ENCODE peak calls at places on chromosome 21, in six cellular contexts. C, M, X, Z, Q and D are unnamed samples.

GRCh38 chr21:46062471-46063211 is 35.3 kb upstream of the COL6A2 start:
- DNase-seq in Z (no peak), X (peak), C (no peak), Q (no peak), M (no peak), D (no peak)

GRCh38 chr21:46621457-46622182 is 13.9 kb upstream of the PRMT2 start:
- DNase-seq in Z (no peak), X (no peak), M (peak), Q (peak), C (no peak), D (no peak)

GRCh38 chr21:45487891-45488600 is 54.2 kb downstream of the SLC19A1 start:
- DNase-seq in M (no peak), X (no peak), Q (no peak), Z (no peak), C (no peak), D (no peak)

GRCh38 chr21:8997011-8997440 is 1524.4 kb upstream of the TPTE start:
- DNase-seq in X (no peak), M (no peak), Q (no peak), C (no peak), Z (no peak), D (no peak)

GRCh38 chr21:41086551-41086950 is 81.4 kb upstream of the BACE2 start:
- DNase-seq in C (no peak), Z (no peak), M (no peak), Q (no peak), X (no peak), D (no peak)

GRCh38 chr21:25862596-25862995 is 127.8 kb downstream of the GABPA start:
- DNase-seq in C (no peak), X (peak), M (peak), Q (no peak), Z (peak), D (peak)

GRCh38 chr21:44436111-44436611 is 19.1 kb upstream of the LRRC3 start:
- DNase-seq in C (no peak), X (no peak), Z (no peak), M (no peak), Q (no peak), D (no peak)

GRCh38 chr21:25733859-25734653 is 648 bp downstream of the ATP5PF start:
- DNase-seq in M (peak), X (peak), Z (peak), C (peak), Q (no peak), D (peak)

GRCh38 chr21:45849651-45850050 is 131.9 kb upstream of the COL6A1 start:
- DNase-seq in M (no peak), Z (no peak), C (no peak), X (no peak), Q (no peak), D (no peak)

GRCh38 chr21:45467221-45467779 is 62.3 kb downstream of the COL18A1 start:
- DNase-seq in Q (no peak), C (no peak), Z (no peak), X (no peak), M (no peak), D (peak)

GRCh38 chr21:26565105-26565504 is 8.0 kb downstream of the CYYR1 start:
- DNase-seq in Q (no peak), Z (no peak), X (no peak), M (no peak), C (peak), D (no peak)

GRCh38 chr21:21624674-21625073 is 626.5 kb downstream of the NCAM2 start:
- DNase-seq in C (no peak), M (no peak), X (peak), Q (no peak), Z (peak), D (no peak)

GRCh38 chr21:16085436-16085835 is 355.7 kb downstream of the USP25 start:
- DNase-seq in X (peak), C (no peak), M (no peak), Q (no peak), Z (no peak), D (no peak)

GRCh38 chr21:16082038-16082816 is 352.4 kb downstream of the USP25 start:
- DNase-seq in X (peak), Z (peak), Q (no peak), C (peak), M (no peak), D (peak)

GRCh38 chr21:16086936-16087335 is 357.2 kb downstream of the USP25 start:
- DNase-seq in Z (no peak), C (no peak), M (no peak), X (no peak), Q (no peak), D (no peak)

GRCh38 chr21:16086121-16086520 is 356.3 kb downstream of the USP25 start:
- DNase-seq in C (no peak), Z (no peak), X (peak), Q (no peak), M (no peak), D (no peak)

DNA sequence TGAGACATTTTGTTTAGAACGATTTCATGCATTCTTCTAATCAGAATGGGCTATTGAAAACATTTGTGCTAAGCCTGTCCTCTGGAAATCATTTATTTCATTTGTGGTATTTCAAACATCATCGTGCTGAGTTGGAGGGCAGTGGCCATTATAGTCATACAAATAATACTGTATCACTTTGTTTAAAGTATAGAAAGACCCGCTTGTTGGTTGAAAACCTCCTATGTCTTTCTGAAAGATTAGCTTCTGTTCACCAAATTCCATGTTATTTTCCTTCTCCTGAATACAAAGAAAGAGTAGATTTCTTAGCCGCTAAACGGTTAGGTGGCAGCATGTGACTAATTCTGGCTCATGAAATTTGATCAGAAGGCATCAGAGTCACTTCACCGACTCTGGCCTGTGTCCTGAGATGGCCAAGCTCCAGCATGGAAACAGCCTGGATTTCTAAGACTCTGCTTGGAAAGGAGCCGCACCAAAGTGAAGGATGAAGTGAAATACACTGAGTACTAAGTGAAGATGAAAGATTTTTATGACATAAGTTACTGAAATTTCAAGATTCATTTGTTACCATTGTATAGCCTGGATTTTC is 355.1 kb downstream of the USP25 start:
- DNase-seq in Q (peak), Z (peak), M (no peak), X (peak), C (no peak), D (peak)
- TF ChIP-seq CTCF in Q (no peak), Z (no peak), M (no peak), X (no peak), C (no peak), D (no peak)

GRCh38 chr21:43266534-43266933 is 97.7 kb downstream of the CRYAA start:
- DNase-seq in X (peak), C (no peak), M (no peak), Q (no peak), Z (peak), D (peak)
- TF ChIP-seq CTCF in X (no peak), C (no peak), M (no peak), Q (no peak), Z (no peak), D (no peak)

DNA sequence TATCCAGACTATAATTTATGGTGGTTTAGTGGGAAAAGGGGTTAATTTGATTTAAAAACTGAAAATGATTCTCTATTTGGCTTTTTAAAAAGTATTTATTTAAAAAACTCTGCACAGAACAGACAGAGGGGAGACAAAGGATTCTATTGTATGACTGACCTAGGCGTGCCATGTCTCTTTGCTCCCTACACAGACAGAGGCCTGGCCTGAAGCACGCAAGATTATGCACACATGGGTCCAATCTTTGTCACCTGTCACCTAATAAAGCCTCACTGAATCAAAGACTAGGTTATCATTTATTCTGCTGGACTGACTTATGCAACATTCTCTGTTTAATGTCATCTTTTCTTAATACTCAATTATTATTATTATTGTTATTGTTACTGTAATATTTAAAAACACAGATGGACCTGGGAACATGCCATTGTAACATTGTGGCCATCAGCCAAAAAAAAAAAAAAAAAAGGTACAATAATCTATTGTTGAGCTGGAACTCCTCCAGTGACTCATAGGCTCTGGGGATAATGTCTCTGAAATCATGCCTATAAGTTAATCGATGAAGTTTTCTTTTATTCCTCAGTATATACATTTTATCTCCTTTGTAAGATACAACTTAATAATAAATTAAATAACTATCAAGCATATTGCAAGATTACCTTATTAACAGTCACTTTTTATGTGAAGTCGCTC is 112.1 kb downstream of the RUNX1 start:
- DNase-seq in X (peak), M (peak), Q (no peak), C (peak), Z (no peak), D (peak)
- TF ChIP-seq CTCF in X (no peak), M (no peak), Q (no peak), C (no peak), Z (no peak), D (no peak)

GRCh38 chr21:14673649-14674048 is 127.5 kb upstream of the SAMSN1 start:
- DNase-seq in C (no peak), M (no peak), X (no peak), Z (no peak), Q (no peak), D (no peak)

GRCh38 chr21:14675774-14676530 is 129.8 kb upstream of the SAMSN1 start:
- DNase-seq in X (no peak), Q (no peak), C (peak), Z (no peak), M (no peak), D (no peak)

GRCh38 chr21:14678987-14679574 is 133.0 kb upstream of the SAMSN1 start:
- DNase-seq in X (no peak), C (no peak), M (no peak), Z (no peak), Q (no peak), D (no peak)

GRCh38 chr21:14677639-14678179 is 131.6 kb upstream of the SAMSN1 start:
- DNase-seq in C (no peak), Q (no peak), M (no peak), X (no peak), Z (no peak), D (no peak)

DNA sequence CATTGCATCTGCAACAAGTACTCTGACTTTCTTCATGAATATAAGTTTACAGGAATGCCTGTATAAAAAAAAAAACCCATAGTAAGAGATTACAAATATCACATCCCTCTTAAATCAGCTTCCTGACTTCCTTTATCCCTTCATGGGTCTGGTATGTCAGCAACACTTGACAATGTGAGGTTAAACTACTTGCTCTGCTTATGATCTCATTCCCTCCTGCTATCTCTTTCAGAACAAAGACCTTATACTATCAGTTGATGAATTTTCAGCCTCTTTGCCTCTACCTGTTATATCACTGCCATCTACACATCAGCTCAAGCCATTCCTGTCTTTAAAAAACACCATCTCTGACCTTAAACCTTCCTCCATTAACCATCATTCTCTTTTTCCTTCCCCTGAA is 130.9 kb upstream of the SAMSN1 start:
- DNase-seq in M (no peak), Q (no peak), Z (no peak), X (no peak), C (no peak), D (no peak)
- TF ChIP-seq CTCF in M (no peak), Q (no peak), Z (no peak), X (no peak), C (no peak), D (no peak)

GRCh38 chr21:42624936-42625335 is 28.5 kb upstream of the PDE9A start:
- DNase-seq in C (no peak), M (no peak), X (no peak), Q (no peak), Z (no peak), D (no peak)
- TF ChIP-seq CTCF in C (no peak), M (no peak), X (no peak), Q (no peak), Z (no peak), D (no peak)

DNA sequence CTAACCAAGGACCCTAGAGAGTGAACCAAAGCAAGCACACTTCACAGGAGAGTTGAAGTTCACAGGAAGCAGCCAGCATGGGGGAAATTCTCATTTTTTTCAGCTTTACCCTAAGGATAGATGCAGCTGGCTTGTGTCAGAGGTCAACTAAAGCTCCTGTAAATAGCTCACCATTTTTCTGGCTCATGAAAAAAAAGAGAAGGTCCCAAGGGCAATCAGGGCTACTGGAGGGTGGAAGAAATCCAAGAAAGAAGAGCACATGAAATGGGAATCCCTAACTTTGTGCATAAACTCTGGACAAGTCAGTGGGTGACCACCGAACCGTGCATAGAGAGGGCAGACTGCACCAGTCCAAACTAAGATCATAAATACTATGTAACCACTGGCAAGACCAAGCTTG is 58.4 kb downstream of the KCNJ15 start:
- DNase-seq in Q (no peak), C (no peak), X (peak), Z (peak), M (no peak), D (no peak)
- TF ChIP-seq CTCF in Q (no peak), C (no peak), X (no peak), Z (no peak), M (no peak), D (no peak)

DNA sequence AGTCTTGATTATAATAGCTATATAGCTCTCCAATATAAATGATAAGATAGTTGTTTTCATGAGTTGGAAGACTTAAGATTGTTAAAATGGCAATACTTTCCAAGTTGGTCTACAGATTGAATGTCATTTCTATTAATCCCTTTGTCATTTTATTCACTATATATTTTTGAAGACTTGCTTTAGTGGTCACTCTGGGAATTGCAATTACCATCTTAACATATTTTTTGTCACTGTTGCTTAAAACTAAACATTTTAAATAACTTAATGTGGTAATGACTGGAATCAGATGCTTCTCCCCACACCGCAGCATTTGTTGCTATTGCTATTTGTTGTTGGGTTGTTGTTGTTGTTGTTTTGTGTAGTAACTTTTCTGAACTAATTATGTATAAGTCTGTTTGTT is 1592.9 kb downstream of the MRPL39 start:
- DNase-seq in X (no peak), Q (no peak), C (no peak), M (no peak), Z (no peak), D (no peak)
- TF ChIP-seq CTCF in X (no peak), Q (no peak), C (no peak), M (no peak), Z (peak), D (no peak)